ENCODE peak calls at places on chromosomes 2 and 18, in four cellular contexts. C is HEK293T, U is K562, I is GM12878. M is an unnamed sample.

GRCh38 chr2:25328152-25329085 is 13.3 kb downstream of the DNMT3A start:
- DNase-seq in C (no peak), I (no peak), U (no peak), M (no peak)

GRCh38 chr2:23287250-23287704 is 97.7 kb upstream of the KLHL29 start:
- DNase-seq in U (no peak), C (no peak), I (no peak), M (no peak)

GRCh38 chr2:230382108-230382507 is 33.9 kb upstream of the SP100 start:
- DNase-seq in C (no peak), U (no peak), I (no peak), M (no peak)

GRCh38 chr18:68733693-68734092 is 18.8 kb upstream of the TMX3 start:
- DNase-seq in U (no peak), C (no peak), I (no peak), M (no peak)

GRCh38 chr2:224308267-224308911 is 93.5 kb downstream of the FAM124B start:
- DNase-seq in C (no peak), U (no peak), I (peak), M (no peak)

GRCh38 chr2:158931577-158931976 is 36.9 kb upstream of the TANC1 start:
- DNase-seq in I (no peak), U (no peak), C (no peak), M (no peak)

GRCh38 chr2:174529916-174530315 is 43.1 kb upstream of the GPR155 start:
- DNase-seq in C (no peak), I (no peak), U (no peak), M (no peak)

GRCh38 chr2:113142290-113142689 is 14.9 kb downstream of the IL1RN start:
- DNase-seq in C (no peak), U (no peak), I (no peak), M (no peak)

GRCh38 chr2:160697817-160698216 is 204.2 kb upstream of the RBMS1 start:
- DNase-seq in I (no peak), C (no peak), U (no peak), M (no peak)

GRCh38 chr2:219562049-219563020 is 9.0 kb downstream of the OBSL1 start:
- DNase-seq in I (no peak), C (no peak), U (no peak), M (peak)

GRCh38 chr18:51621103-51621969 is 423.9 kb upstream of the MEX3C start:
- DNase-seq in I (peak), U (peak), C (peak), M (peak)

GRCh38 chr2:190420822-190421221 is 12.7 kb downstream of the MFSD6 start:
- DNase-seq in I (no peak), U (no peak), C (no peak), M (no peak)

GRCh38 chr2:36964496-36965058 is 1.8 kb downstream of the STRN start:
- DNase-seq in C (no peak), I (no peak), U (no peak), M (no peak)

GRCh38 chr18:54229660-54230059 is 5.2 kb upstream of the MBD2 start:
- DNase-seq in C (no peak), U (no peak), I (no peak), M (no peak)

GRCh38 chr2:209471037-209471436 is 47.2 kb downstream of the MAP2 start:
- DNase-seq in U (no peak), I (no peak), C (no peak), M (no peak)

GRCh38 chr2:235595420-235596010 is 101.7 kb downstream of the AGAP1 start:
- DNase-seq in I (no peak), U (peak), C (peak), M (peak)

GRCh38 chr2:141947715-141948114 is 183.1 kb downstream of the LRP1B start:
- DNase-seq in I (no peak), C (no peak), U (no peak), M (no peak)

GRCh38 chr18:13611058-13611615 is 115.2 kb downstream of the FAM210A start:
- DNase-seq in I (no peak), C (no peak), U (no peak), M (no peak)

GRCh38 chr18:58512161-58512581 is 116.7 kb downstream of the ALPK2 start:
- DNase-seq in I (no peak), C (no peak), U (no peak), M (no peak)

GRCh38 chr2:42794271-42795046 is 2.1 kb upstream of the HAAO start:
- DNase-seq in U (peak), C (no peak), I (no peak), M (peak)

GRCh38 chr2:75517562-75518230 is 43.0 kb downstream of the EVA1A start:
- DNase-seq in U (no peak), C (no peak), I (no peak), M (no peak)

GRCh38 chr18:73752546-73752945 is 395.1 kb downstream of the FBXO15 start:
- DNase-seq in C (no peak), U (no peak), I (no peak), M (no peak)

GRCh38 chr18:79684787-79685186 is 5.2 kb downstream of the CTDP1 start:
- DNase-seq in C (no peak), U (no peak), I (no peak), M (no peak)

GRCh38 chr2:19873014-19873413 is 28.8 kb downstream of the TTC32 start:
- DNase-seq in I (no peak), C (no peak), U (no peak), M (no peak)
- TF ChIP-seq TARDBP in I (no peak), C (no peak), U (no peak), M (no peak)

DNA sequence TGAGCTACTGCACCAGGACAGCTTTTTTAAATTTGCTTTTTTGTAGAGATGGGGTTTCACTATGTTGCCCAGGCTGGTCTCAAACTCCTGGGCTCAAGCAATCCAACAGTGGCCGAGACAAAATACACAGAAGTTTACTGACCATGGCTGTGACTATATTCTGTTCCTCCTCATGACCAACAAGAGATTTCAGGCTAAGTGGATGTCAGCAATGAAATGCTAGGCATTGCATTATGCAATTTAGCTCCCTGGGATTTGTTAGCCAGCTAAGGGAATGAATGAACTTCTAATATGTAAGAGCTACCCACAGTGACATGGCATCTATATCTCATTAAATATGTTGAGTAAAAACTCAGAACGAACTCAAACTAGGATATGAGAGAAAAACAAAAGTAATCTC is 81.9 kb upstream of the MBOAT2 start:
- DNase-seq in U (no peak), I (no peak), C (no peak), M (no peak)
- TF ChIP-seq TARDBP in U (no peak), I (no peak), C (no peak), M (no peak)

GRCh38 chr2:2866459-2866858 is 511.2 kb downstream of the EIPR1 start:
- DNase-seq in C (no peak), U (no peak), I (no peak), M (no peak)

GRCh38 chr2:2868065-2868464 is 509.6 kb downstream of the EIPR1 start:
- DNase-seq in U (no peak), I (no peak), C (no peak), M (no peak)

GRCh38 chr2:2870106-2870505 is 507.5 kb downstream of the EIPR1 start:
- DNase-seq in U (no peak), I (no peak), C (no peak), M (no peak)

GRCh38 chr2:2871480-2872308 is 505.9 kb downstream of the EIPR1 start:
- DNase-seq in C (no peak), U (no peak), I (no peak), M (no peak)

DNA sequence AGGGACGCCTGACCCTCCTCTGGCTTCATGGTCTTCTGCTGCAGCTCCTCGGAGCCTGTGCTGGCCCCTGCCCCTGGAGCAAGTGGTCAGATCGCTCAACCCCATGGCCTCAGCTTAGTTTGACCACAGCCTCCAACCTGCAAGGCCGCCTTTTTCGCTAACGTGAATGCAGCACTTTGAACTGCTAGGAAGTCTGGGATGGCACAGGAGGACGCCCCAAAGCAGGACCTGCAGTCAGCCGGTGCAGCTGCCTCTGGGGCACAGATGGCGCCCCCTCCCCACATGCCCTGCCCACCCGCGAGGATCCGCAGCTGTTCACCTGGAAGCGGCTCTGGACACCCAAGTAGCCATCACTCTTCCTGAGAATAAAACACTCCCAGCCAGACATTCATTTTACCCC is 510.2 kb downstream of the EIPR1 start:
- DNase-seq in I (no peak), U (no peak), C (no peak), M (no peak)
- TF ChIP-seq TARDBP in I (no peak), U (no peak), C (no peak), M (no peak)

GRCh38 chr2:129058981-129059380 is 740.3 kb upstream of the HS6ST1 start:
- DNase-seq in I (no peak), U (no peak), C (no peak), M (no peak)

GRCh38 chr2:129055242-129055641 is 736.6 kb upstream of the HS6ST1 start:
- DNase-seq in I (no peak), C (no peak), U (no peak), M (no peak)

GRCh38 chr2:129056959-129057317 is 738.3 kb upstream of the HS6ST1 start:
- DNase-seq in C (no peak), I (no peak), U (no peak), M (no peak)

GRCh38 chr2:129056309-129056958 is 737.8 kb upstream of the HS6ST1 start:
- DNase-seq in U (no peak), I (no peak), C (no peak), M (no peak)

GRCh38 chr2:129055829-129056228 is 737.2 kb upstream of the HS6ST1 start:
- DNase-seq in C (no peak), I (no peak), U (no peak), M (no peak)
- TF ChIP-seq TARDBP in C (no peak), I (no peak), U (no peak), M (no peak)

DNA sequence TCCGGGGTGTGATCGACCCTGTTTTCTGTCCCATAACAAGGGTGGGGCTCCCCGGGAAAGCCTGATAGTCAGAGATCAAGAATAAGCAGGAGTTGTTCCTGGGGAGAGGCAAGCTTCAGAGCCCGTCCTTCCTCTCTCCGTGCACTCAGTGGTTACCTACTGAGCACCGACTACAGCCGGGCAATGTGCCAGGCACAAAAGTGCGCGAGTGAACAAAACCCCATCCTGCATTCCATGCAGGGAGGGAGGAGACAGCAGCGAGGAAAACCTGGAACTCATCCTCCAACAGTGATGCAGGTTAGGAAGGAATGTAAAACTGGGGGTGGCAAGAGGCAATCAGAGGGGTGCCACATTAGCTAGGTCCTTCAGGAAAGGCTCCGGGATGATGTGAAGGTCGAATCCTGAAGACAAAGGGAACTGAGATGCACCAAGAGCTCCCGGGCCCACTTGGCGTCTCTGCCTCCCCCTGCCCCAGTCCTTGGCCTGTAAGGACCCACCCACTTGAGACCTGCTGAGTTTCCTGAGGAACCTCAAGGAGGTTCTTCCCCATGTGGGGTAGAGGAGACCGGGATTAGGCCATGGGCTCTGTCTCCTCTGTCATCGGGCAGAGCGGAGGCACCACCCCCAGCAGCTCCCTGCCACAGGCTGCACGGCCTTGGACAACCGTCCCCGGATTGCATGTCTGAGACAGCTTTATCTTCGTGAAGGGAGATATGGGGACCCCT is 198.2 kb downstream of the NDUFA10 start:
- DNase-seq in I (no peak), C (no peak), U (no peak), M (no peak)
- TF ChIP-seq TARDBP in I (no peak), C (no peak), U (no peak), M (no peak)